ENCODE peak calls at places on chromosomes 12 and 14, in seven cellular contexts. C, V, M, X, Y, S and B are unnamed samples.

GRCh38 chr14:95979339-95980042 is 59.7 kb upstream of the C14orf132 start:
- DNase-seq in S (peak; percentile 7), Y (no peak), M (no peak), C (no peak), V (no peak), X (no peak), B (no peak)

GRCh38 chr14:90400904-90401561 is 4.2 kb downstream of the CALM1 start:
- DNase-seq in S (no peak), Y (no peak), X (no peak), V (no peak), C (no peak), M (no peak), B (no peak)

GRCh38 chr14:51071851-51072250 is 23.1 kb downstream of the TRIM9 start:
- DNase-seq in Y (no peak), V (no peak), C (no peak), S (peak; percentile 16), X (no peak), M (no peak), B (no peak)

GRCh38 chr14:61527325-61528100 is 167.8 kb upstream of the HIF1A start:
- DNase-seq in X (no peak), C (no peak), V (no peak), M (no peak), Y (no peak), S (peak; percentile 80), B (peak; percentile 85)

GRCh38 chr12:45730116-45730841 is 773 bp downstream of the ARID2 start:
- DNase-seq in S (peak; percentile 65), Y (peak; percentile 27), X (peak; percentile 14), V (no peak), C (peak; percentile 72), M (peak; percentile 69), B (peak; percentile 37)

GRCh38 chr14:94462763-94463572 is 10.4 kb upstream of the SERPINA11 start:
- DNase-seq in C (no peak), Y (no peak), V (no peak), X (no peak), M (no peak), S (no peak), B (no peak)

GRCh38 chr12:69476276-69477017 is 6.3 kb downstream of the FRS2 start:
- DNase-seq in V (no peak), X (no peak), Y (no peak), C (no peak), M (no peak), S (no peak), B (no peak)

GRCh38 chr12:110001596-110001995 is 2.4 kb downstream of the ANKRD13A start:
- DNase-seq in X (no peak), V (no peak), Y (no peak), S (no peak), M (no peak), C (no peak), B (peak; percentile 87)

GRCh38 chr12:50720501-50720900 is 43.4 kb upstream of the ATF1 start:
- DNase-seq in Y (no peak), V (no peak), M (no peak), C (no peak), S (no peak), X (no peak), B (no peak)

GRCh38 chr14:78598046-78598652 is 428.0 kb downstream of the NRXN3 start:
- DNase-seq in S (peak; percentile 52), M (no peak), C (no peak), V (no peak), X (peak; percentile 7), Y (no peak), B (peak; percentile 74)

GRCh38 chr14:55136868-55137785 is 8.1 kb downstream of the LGALS3 start:
- DNase-seq in Y (no peak), S (peak; percentile 62), V (no peak), C (peak; percentile 87), X (peak; percentile 30), M (peak; percentile 87), B (no peak)

GRCh38 chr12:54981796-54982195 is 2.8 kb downstream of the TESPA1 start:
- DNase-seq in S (no peak), Y (no peak), M (no peak), V (no peak), C (no peak), X (no peak), B (no peak)

GRCh38 chr12:58313091-58313855 is 371.9 kb downstream of the ATP23 start:
- DNase-seq in M (no peak), S (peak; percentile 30), C (no peak), X (no peak), Y (no peak), V (no peak), B (peak; percentile 37)

GRCh38 chr12:115506822-115507629 is 770.5 kb downstream of the MED13L start:
- DNase-seq in Y (no peak), C (no peak), V (no peak), S (peak; percentile 24), X (no peak), M (no peak), B (peak; percentile 9)

GRCh38 chr12:113174461-113175384 is 10.6 kb downstream of the DDX54 start:
- DNase-seq in V (no peak), M (peak; percentile 77), S (peak; percentile 67), X (no peak), Y (peak; percentile 57), C (peak; percentile 87), B (peak; percentile 89)

GRCh38 chr12:25775968-25776367 is 182.5 kb upstream of the RASSF8 start:
- DNase-seq in C (no peak), M (no peak), V (no peak), Y (no peak), S (no peak), X (no peak), B (peak; percentile 87)

GRCh38 chr12:16531623-16532022 is 74.3 kb downstream of the LMO3 start:
- DNase-seq in C (no peak), X (no peak), V (no peak), S (peak; percentile 55), M (no peak), Y (no peak), B (no peak)

GRCh38 chr12:112820796-112821195 is 29.2 kb downstream of the RPH3A start:
- DNase-seq in X (no peak), S (no peak), V (no peak), M (no peak), Y (no peak), C (no peak), B (no peak)

GRCh38 chr12:80419660-80420059 is 24.4 kb upstream of the PTPRQ start:
- DNase-seq in Y (no peak), M (no peak), X (no peak), V (no peak), C (no peak), S (no peak), B (no peak)

GRCh38 chr14:104343294-104343625 is 204.9 kb downstream of the KIF26A start:
- DNase-seq in Y (no peak), X (no peak), C (no peak), M (peak; percentile 31), V (no peak), S (no peak), B (no peak)

GRCh38 chr12:40011775-40012129 is 94.1 kb downstream of the SLC2A13 start:
- DNase-seq in Y (no peak), C (no peak), S (no peak), X (no peak), M (no peak), V (no peak), B (no peak)

GRCh38 chr14:58587271-58587670 is 50.5 kb upstream of the DACT1 start:
- DNase-seq in M (no peak), V (no peak), Y (no peak), C (no peak), X (no peak), S (no peak), B (no peak)

GRCh38 chr12:68675098-68675842 is 11.5 kb upstream of the NUP107 start:
- DNase-seq in S (no peak), M (no peak), X (no peak), V (no peak), C (no peak), Y (peak; percentile 13), B (no peak)

GRCh38 chr14:101355284-101355683 is 206.0 kb upstream of the DIO3 start:
- DNase-seq in S (no peak), C (no peak), Y (no peak), X (no peak), V (no peak), M (no peak), B (no peak)

GRCh38 chr12:121798807-121799174 is 5.0 kb upstream of the SETD1B start:
- DNase-seq in M (no peak), S (no peak), C (peak; percentile 30), X (no peak), V (no peak), Y (no peak), B (no peak)

GRCh38 chr14:59474172-59474571 is 9.0 kb upstream of the GPR135 start:
- DNase-seq in C (no peak), Y (no peak), X (no peak), S (peak; percentile 27), M (no peak), V (no peak), B (no peak)

GRCh38 chr12:104494137-104494815 is 37.5 kb downstream of the CHST11 start:
- DNase-seq in V (peak; percentile 57), C (no peak), M (no peak), Y (no peak), X (no peak), S (no peak), B (no peak)

GRCh38 chr12:4250691-4251090 is 22.9 kb upstream of the CCND2 start:
- DNase-seq in S (no peak), M (no peak), V (no peak), Y (no peak), C (no peak), X (no peak), B (no peak)

GRCh38 chr12:39103552-39104165 is 198.3 kb upstream of the CPNE8 start:
- DNase-seq in V (peak; percentile 15), X (no peak), Y (no peak), S (peak; percentile 87), M (no peak), C (no peak), B (peak; percentile 90)

GRCh38 chr14:73784065-73784987 is 67.3 kb upstream of the PTGR2 start:
- DNase-seq in X (no peak), M (no peak), V (no peak), Y (no peak), C (no peak), S (peak; percentile 72), B (peak; percentile 48)

GRCh38 chr14:68960123-68960522 is 19.0 kb downstream of the ACTN1 start:
- DNase-seq in C (no peak), V (no peak), S (no peak), Y (no peak), M (no peak), X (no peak), B (no peak)

GRCh38 chr12:103303484-103303883 is 192.3 kb downstream of the C12orf42 start:
- DNase-seq in C (no peak), S (no peak), Y (no peak), V (no peak), M (no peak), X (no peak), B (no peak)